ENCODE peak calls at places on chromosomes 5 and 9, in four cellular contexts. I is Caco-2, J is progenitor cell of endocrine pancreas, A is ovary. X is an unnamed sample.

GRCh38 chr5:86546582-86546981 is 71.2 kb upstream of the COX7C start:
- DNase-seq in J (no peak), A (no peak), I (no peak), X (no peak)

GRCh38 chr9:20684865-20685696 is 1.0 kb downstream of the FOCAD start:
- DNase-seq in J (no peak), A (no peak), I (no peak), X (no peak)

GRCh38 chr5:482506-482905 is 39.5 kb downstream of the EXOC3 start:
- DNase-seq in J (no peak), I (no peak), A (no peak), X (no peak)

GRCh38 chr5:10337986-10338385 is 15.5 kb upstream of the MARCHF6 start:
- DNase-seq in I (no peak), J (no peak), A (no peak), X (no peak)

GRCh38 chr5:177477701-177478477 is 4.5 kb upstream of the DBN1 start:
- DNase-seq in J (no peak), A (no peak), I (no peak), X (no peak)

GRCh38 chr5:14421851-14422250 is 159.7 kb upstream of the OTULINL start:
- DNase-seq in A (no peak), J (no peak), I (no peak), X (no peak)

GRCh38 chr5:35112300-35112699 is 64.6 kb upstream of the AGXT2 start:
- DNase-seq in A (no peak), I (no peak), J (no peak), X (no peak)

GRCh38 chr9:108708448-108708847 is 147.3 kb downstream of the ACTL7B start:
- DNase-seq in I (no peak), J (no peak), A (no peak), X (no peak)

GRCh38 chr5:55234171-55234700 is 828 bp upstream of the CCNO start:
- DNase-seq in A (peak), J (no peak), I (peak), X (peak)

GRCh38 chr5:95738069-95738468 is 6.9 kb downstream of the RHOBTB3 start:
- DNase-seq in I (no peak), J (no peak), A (no peak), X (no peak)

GRCh38 chr9:5624655-5625054 is 4.3 kb upstream of the RIC1 start:
- DNase-seq in A (no peak), I (no peak), J (no peak), X (no peak)

GRCh38 chr9:71814226-71814625 is 45.9 kb upstream of the CEMIP2 start:
- DNase-seq in J (no peak), I (no peak), A (no peak), X (no peak)

GRCh38 chr5:88660326-88660946 is 222.5 kb downstream of the MEF2C start:
- DNase-seq in J (no peak), A (no peak), I (no peak), X (no peak)

GRCh38 chr5:3394877-3395599 is 200.6 kb upstream of the IRX1 start:
- DNase-seq in I (no peak), J (no peak), A (no peak), X (no peak)

GRCh38 chr9:136658849-136659535 is 3.7 kb upstream of the EGFL7 start:
- DNase-seq in A (no peak), J (no peak), I (peak), X (peak)

GRCh38 chr9:89576404-89576824 is 28.4 kb upstream of the GADD45G start:
- DNase-seq in I (no peak), A (no peak), J (no peak), X (no peak)

GRCh38 chr5:95591490-95591901 is 28.4 kb upstream of the GPR150 start:
- DNase-seq in A (no peak), I (no peak), J (no peak), X (no peak)

GRCh38 chr5:139019880-139020279 is 144.7 kb upstream of the LRRTM2 start:
- DNase-seq in A (peak), I (no peak), J (no peak), X (no peak)

GRCh38 chr9:133478851-133479711 is at the start of gene SLC2A6:
- DNase-seq in J (peak), A (peak), I (peak), X (peak)

GRCh38 chr5:81759632-81760005 is 8.7 kb upstream of the SSBP2 start:
- DNase-seq in A (no peak), I (no peak), J (no peak), X (no peak)

GRCh38 chr5:14342306-14342705 is 199.2 kb downstream of the TRIO start:
- DNase-seq in I (no peak), A (no peak), J (no peak), X (no peak)

GRCh38 chr5:161600156-161600555 is 53.6 kb upstream of the GABRB2 start:
- DNase-seq in J (no peak), I (no peak), A (no peak), X (no peak)

GRCh38 chr5:58410441-58410840 is 49.4 kb downstream of the PLK2 start:
- DNase-seq in I (no peak), A (no peak), J (no peak), X (no peak)

GRCh38 chr9:116897181-116897580 is 210.1 kb downstream of the TRIM32 start:
- DNase-seq in J (no peak), A (no peak), I (no peak), X (no peak)

GRCh38 chr9:20292002-20292401 is 330.3 kb downstream of the MLLT3 start:
- DNase-seq in A (no peak), J (no peak), I (no peak), X (no peak)

GRCh38 chr5:3022665-3023064 is 271.2 kb upstream of the IRX2 start:
- DNase-seq in I (no peak), A (no peak), J (no peak), X (no peak)

GRCh38 chr9:10366171-10366779 is 246.5 kb downstream of the PTPRD start:
- DNase-seq in A (no peak), J (no peak), I (no peak), X (peak)

GRCh38 chr9:111955048-111955447 is 58.4 kb downstream of the UGCG start:
- DNase-seq in A (no peak), J (no peak), I (no peak), X (no peak)

DNA sequence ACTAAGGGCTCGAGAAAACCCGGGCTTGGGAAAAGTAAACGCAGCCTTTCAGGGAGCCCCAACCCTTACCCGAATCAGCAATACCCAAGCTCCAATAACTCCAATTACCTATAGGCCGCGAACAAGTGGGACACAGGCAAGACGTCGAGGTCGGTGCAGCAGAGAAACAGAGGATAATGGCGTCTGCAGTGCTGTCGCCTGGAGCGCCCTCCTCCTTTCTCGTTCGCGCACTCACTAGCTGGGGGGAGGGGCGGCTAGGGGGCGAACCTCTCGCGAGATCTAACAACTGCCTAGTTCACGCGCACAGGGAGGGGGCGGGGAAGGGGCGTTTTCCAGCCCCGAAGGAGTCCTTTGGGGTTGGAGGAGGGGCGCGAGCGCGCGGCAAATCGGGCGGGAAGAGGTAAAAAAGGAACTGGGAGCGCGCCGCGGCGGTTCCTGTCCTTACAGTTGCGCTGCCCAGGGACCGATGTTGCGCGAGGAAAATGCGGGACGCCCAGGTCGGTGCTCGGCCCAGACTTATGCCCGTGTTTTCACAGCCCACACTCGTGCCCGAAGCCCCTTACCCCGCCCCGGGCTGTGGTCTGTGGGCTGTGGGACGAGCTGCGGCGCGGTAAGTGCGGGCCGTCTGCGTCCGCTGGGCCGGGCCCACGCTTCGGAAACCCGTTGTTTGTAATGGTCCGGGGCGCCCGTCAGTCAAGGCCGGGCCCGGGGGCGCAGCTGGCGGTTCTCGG is at the start of gene RMI1:
- DNase-seq in A (peak), J (peak), I (peak), X (peak)
- TF ChIP-seq CTCF in A (peak), J (no peak), I (no peak), X (no peak)

DNA sequence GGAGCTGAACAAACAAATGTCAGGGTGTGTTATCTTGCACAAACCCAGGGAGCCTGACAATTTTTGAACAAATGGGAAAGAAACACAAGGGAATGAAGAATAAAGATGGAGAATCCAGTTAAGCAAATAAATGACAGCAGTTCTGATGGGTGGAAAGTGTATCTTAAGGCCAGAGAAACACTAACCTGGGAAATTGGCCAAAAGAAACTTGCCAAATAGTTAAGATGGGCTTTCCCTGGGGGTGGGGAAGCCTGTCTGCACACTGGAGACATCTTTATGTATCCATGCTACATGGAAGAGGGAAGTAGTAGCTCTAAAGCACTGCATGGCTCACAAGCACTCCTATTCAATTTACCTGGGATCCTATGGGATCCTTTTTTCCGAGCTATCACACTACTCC is 23.6 kb downstream of the KLHL3 start:
- DNase-seq in I (no peak), J (no peak), A (no peak), X (no peak)
- TF ChIP-seq CTCF in I (no peak), J (no peak), A (no peak), X (no peak)

DNA sequence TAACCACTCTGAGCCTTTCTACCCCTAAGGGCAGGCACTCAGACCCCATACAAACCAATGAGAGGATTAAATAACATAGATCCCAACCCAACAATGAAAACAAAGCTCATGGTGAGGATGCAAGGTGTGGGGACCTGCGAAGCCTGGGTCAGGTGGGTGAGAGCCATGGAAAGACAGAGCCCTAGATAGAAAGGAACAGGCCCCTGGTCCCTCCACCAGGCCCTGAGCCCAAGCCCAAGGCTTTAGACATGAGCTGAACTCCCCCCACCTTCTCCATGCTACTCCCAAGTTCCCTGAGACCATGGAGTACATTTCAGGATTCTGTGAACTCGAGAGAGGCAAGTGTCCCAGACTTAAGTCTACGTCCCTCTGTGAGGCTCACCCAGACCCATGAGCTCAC is 106.5 kb downstream of the SAXO1 start:
- DNase-seq in I (no peak), A (no peak), J (no peak), X (no peak)
- TF ChIP-seq CTCF in I (no peak), A (no peak), J (no peak), X (no peak)

GRCh38 chr5:132132138-132132537 is 58.5 kb downstream of the CSF2 start:
- DNase-seq in A (no peak), I (no peak), J (no peak), X (no peak)

GRCh38 chr5:132130918-132131715 is 57.5 kb downstream of the CSF2 start:
- DNase-seq in I (no peak), A (no peak), J (no peak), X (no peak)

GRCh38 chr5:132136906-132137305 is 63.3 kb downstream of the CSF2 start:
- DNase-seq in A (no peak), I (no peak), J (no peak), X (no peak)

GRCh38 chr5:132138260-132138659 is 64.7 kb downstream of the CSF2 start:
- DNase-seq in I (no peak), J (no peak), A (no peak), X (no peak)

GRCh38 chr5:132134384-132134783 is 60.8 kb downstream of the CSF2 start:
- DNase-seq in A (no peak), I (no peak), J (no peak), X (no peak)
- TF ChIP-seq CTCF in A (no peak), I (peak), J (peak), X (no peak)

GRCh38 chr9:75602074-75602473 is 288.4 kb upstream of the PCSK5 start:
- DNase-seq in J (no peak), A (no peak), I (no peak), X (no peak)

GRCh38 chr9:75604661-75605060 is 285.8 kb upstream of the PCSK5 start:
- DNase-seq in A (no peak), I (no peak), J (no peak), X (no peak)

GRCh38 chr9:75599249-75599648 is 291.2 kb upstream of the PCSK5 start:
- DNase-seq in I (no peak), J (no peak), A (no peak), X (no peak)

DNA sequence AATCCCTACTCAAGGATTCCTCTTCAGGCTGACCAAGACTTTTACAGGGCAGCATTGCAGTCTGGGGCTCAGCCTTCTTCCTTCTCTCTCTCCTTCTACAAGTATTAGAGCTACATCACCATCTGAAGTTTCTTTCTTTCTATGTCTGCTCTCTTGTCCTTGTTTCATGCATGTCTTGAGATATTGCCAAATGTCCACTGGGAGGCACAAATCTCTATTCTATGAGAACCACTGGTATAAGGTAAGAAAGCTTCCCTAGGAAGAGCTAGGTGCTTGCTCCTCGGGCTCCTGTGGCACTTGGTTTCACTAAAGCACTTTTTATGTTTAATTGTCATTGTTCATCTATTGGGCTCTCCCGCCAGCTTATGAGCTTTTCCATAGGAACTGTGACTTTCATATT is 289.2 kb upstream of the PCSK5 start:
- DNase-seq in I (no peak), J (no peak), A (no peak), X (no peak)
- TF ChIP-seq CTCF in I (no peak), J (peak), A (no peak), X (no peak)

DNA sequence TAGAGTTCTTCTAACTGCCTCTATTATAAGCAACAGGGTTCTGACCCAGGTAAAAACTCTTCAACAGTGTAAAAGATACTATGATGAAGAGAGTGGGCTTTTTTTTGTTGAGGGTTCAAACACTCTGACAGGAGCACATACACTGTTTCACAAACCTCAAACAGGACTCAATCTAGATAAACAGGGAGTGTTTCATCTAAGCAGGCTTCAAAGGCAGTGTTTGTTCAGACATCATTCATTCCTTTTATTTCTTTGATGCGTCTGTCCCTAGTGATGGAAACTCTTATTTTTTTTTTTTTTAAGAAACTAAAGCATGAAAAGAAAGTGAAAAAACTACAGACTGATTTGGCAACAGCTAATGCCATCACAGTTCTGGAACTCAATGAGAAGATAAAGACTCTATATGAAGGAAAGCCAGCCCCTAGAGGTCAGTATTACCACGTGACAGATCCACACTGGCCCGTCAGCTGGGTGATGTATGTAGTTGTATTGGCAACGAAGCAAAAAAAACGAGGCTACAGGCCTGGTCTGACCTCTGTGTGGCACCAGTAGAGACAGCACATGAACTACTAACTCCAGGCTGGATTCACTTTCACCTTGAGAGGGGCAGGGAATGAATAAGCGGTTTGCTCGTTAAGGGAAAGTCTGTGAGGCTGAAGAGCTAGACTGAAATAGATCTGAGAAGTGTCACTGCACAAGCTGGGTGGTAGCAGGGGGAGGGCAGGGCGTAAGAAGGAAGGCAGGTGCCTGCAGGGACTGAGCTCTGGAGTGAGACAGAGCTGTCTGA is 172.2 kb downstream of the CCDC192 start:
- DNase-seq in J (peak), A (no peak), I (peak), X (peak)
- TF ChIP-seq CTCF in J (peak), A (no peak), I (peak), X (no peak)

DNA sequence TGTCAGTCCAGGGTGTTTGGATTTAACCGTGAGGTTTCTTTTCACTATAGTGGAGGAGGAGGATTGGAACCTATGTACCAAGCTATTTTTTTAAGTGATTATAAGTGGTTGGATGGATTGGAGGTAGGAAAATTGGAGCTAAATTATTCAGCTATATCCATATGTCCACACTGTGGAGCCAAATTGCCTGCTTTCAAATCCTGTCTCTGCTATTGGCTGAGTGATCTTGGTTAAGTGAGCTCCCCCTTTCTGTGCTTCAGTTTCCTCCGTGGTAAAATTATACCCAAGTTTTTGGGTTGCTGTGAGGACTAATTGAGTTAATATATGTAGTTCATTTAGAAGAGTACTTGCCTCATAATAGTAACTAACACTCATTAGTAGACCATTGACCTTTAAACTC is 2.5 kb downstream of the CENPP start:
- DNase-seq in A (no peak), I (no peak), J (no peak), X (no peak)
- TF ChIP-seq CTCF in A (no peak), I (no peak), J (peak), X (no peak)

DNA sequence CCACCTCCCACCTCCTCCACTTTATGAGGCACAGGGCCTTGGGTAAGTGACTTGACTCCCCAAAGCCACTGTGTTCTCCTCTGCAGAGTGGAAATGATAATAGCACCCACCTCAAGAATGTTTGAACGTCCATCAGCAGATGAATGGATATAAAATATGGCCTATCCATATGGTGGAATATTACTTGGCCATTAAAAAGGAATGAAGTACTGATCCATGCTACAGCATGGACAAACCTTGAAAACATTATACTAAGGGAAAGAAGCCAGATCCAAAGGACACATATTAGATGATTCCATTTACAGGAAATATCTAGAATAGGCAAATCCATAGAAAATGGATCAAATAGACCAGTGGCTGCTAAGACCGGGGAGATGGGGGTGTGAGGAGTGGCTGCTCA is 50.2 kb downstream of the CFAP77 start:
- DNase-seq in I (no peak), A (no peak), J (no peak), X (no peak)
- TF ChIP-seq CTCF in I (no peak), A (no peak), J (no peak), X (no peak)

X was measured in nephron progenitor cell.